ENCODE peak calls at places on chromosomes 4 and X, in ten cellular contexts. One of them, this sample, is unnamed.

GRCh38 chrX:40007746-40008705 is 89.7 kb downstream of the BCOR start:
- DNase-seq in A549: no peak
- DNase-seq in stomach: no peak
- DNase-seq in tibial nerve: no peak
- DNase-seq in ovary: no peak
- DNase-seq in GM12878: no peak
- DNase-seq in suprapubic skin: no peak
- DNase-seq in K562: no peak
- DNase-seq in sigmoid colon: no peak
- DNase-seq in HepG2: no peak
- DNase-seq in this sample: peak; percentile 26

GRCh38 chr4:29304595-29304994 is 1415.6 kb upstream of the PCDH7 start:
- DNase-seq in A549: no peak
- DNase-seq in stomach: no peak
- DNase-seq in tibial nerve: no peak
- DNase-seq in ovary: no peak
- DNase-seq in GM12878: no peak
- DNase-seq in suprapubic skin: no peak
- DNase-seq in K562: no peak
- DNase-seq in sigmoid colon: no peak
- DNase-seq in HepG2: no peak
- DNase-seq in this sample: no peak

GRCh38 chr4:174631901-174632758 is 109.8 kb upstream of the HPGD start:
- DNase-seq in A549: peak; percentile 5
- DNase-seq in stomach: no peak
- DNase-seq in tibial nerve: no peak
- DNase-seq in ovary: no peak
- DNase-seq in GM12878: no peak
- DNase-seq in suprapubic skin: no peak
- DNase-seq in K562: peak; percentile 39
- DNase-seq in sigmoid colon: no peak
- DNase-seq in HepG2: peak; percentile 20
- DNase-seq in this sample: no peak

GRCh38 chrX:20418379-20418778 is 151.7 kb upstream of the RPS6KA3 start:
- DNase-seq in A549: no peak
- DNase-seq in stomach: no peak
- DNase-seq in tibial nerve: no peak
- DNase-seq in ovary: no peak
- DNase-seq in GM12878: no peak
- DNase-seq in suprapubic skin: no peak
- DNase-seq in K562: no peak
- DNase-seq in sigmoid colon: no peak
- DNase-seq in HepG2: no peak
- DNase-seq in this sample: no peak

GRCh38 chr4:52618795-52619590 is 40.1 kb downstream of the USP46 start:
- DNase-seq in A549: no peak
- DNase-seq in stomach: no peak
- DNase-seq in tibial nerve: no peak
- DNase-seq in ovary: no peak
- DNase-seq in GM12878: no peak
- DNase-seq in suprapubic skin: no peak
- DNase-seq in K562: no peak
- DNase-seq in sigmoid colon: no peak
- DNase-seq in HepG2: no peak
- DNase-seq in this sample: no peak

GRCh38 chrX:79036152-79036551 is 91.0 kb downstream of the P2RY10 start:
- DNase-seq in A549: no peak
- DNase-seq in stomach: no peak
- DNase-seq in tibial nerve: peak; percentile 3
- DNase-seq in ovary: no peak
- DNase-seq in GM12878: no peak
- DNase-seq in suprapubic skin: no peak
- DNase-seq in K562: no peak
- DNase-seq in sigmoid colon: no peak
- DNase-seq in HepG2: no peak
- DNase-seq in this sample: no peak

GRCh38 chr4:3310301-3311094 is 17.7 kb downstream of the RGS12 start:
- DNase-seq in A549: no peak
- DNase-seq in stomach: peak; percentile 24
- DNase-seq in tibial nerve: no peak
- DNase-seq in ovary: no peak
- DNase-seq in GM12878: no peak
- DNase-seq in suprapubic skin: no peak
- DNase-seq in K562: no peak
- DNase-seq in sigmoid colon: no peak
- DNase-seq in HepG2: no peak
- DNase-seq in this sample: peak; percentile 46

GRCh38 chr4:55635760-55636621 is at the start of gene NMU:
- DNase-seq in A549: no peak
- DNase-seq in stomach: peak; percentile 61
- DNase-seq in tibial nerve: no peak
- DNase-seq in ovary: peak; percentile 31
- DNase-seq in GM12878: no peak
- DNase-seq in suprapubic skin: no peak
- DNase-seq in K562: peak; percentile 76
- DNase-seq in sigmoid colon: no peak
- DNase-seq in HepG2: peak; percentile 13
- DNase-seq in this sample: peak; percentile 66

GRCh38 chr4:64581422-64581821 is 172.2 kb upstream of the TECRL start:
- DNase-seq in A549: no peak
- DNase-seq in stomach: no peak
- DNase-seq in tibial nerve: no peak
- DNase-seq in ovary: no peak
- DNase-seq in GM12878: no peak
- DNase-seq in suprapubic skin: no peak
- DNase-seq in K562: no peak
- DNase-seq in sigmoid colon: no peak
- DNase-seq in HepG2: no peak
- DNase-seq in this sample: no peak

GRCh38 chrX:149504226-149504914 is 736 bp downstream of the IDS start:
- DNase-seq in A549: peak; percentile 36
- DNase-seq in stomach: no peak
- DNase-seq in tibial nerve: no peak
- DNase-seq in ovary: no peak
- DNase-seq in GM12878: no peak
- DNase-seq in suprapubic skin: no peak
- DNase-seq in K562: peak; percentile 37
- DNase-seq in sigmoid colon: no peak
- DNase-seq in HepG2: no peak
- DNase-seq in this sample: no peak

GRCh38 chrX:132025085-132025484 is 2.0 kb downstream of the STK26 start:
- DNase-seq in A549: no peak
- DNase-seq in stomach: no peak
- DNase-seq in tibial nerve: no peak
- DNase-seq in ovary: no peak
- DNase-seq in GM12878: no peak
- DNase-seq in suprapubic skin: no peak
- DNase-seq in K562: no peak
- DNase-seq in sigmoid colon: no peak
- DNase-seq in HepG2: peak; percentile 3
- DNase-seq in this sample: no peak

GRCh38 chrX:115972717-115973116 is 197.8 kb upstream of the AGTR2 start:
- DNase-seq in A549: no peak
- DNase-seq in stomach: no peak
- DNase-seq in tibial nerve: no peak
- DNase-seq in ovary: no peak
- DNase-seq in GM12878: no peak
- DNase-seq in suprapubic skin: no peak
- DNase-seq in K562: no peak
- DNase-seq in sigmoid colon: no peak
- DNase-seq in HepG2: no peak
- DNase-seq in this sample: no peak

GRCh38 chr4:165512464-165512863 is 133.7 kb downstream of the CPE start:
- DNase-seq in A549: no peak
- DNase-seq in stomach: no peak
- DNase-seq in tibial nerve: no peak
- DNase-seq in ovary: no peak
- DNase-seq in GM12878: no peak
- DNase-seq in suprapubic skin: no peak
- DNase-seq in K562: no peak
- DNase-seq in sigmoid colon: no peak
- DNase-seq in HepG2: no peak
- DNase-seq in this sample: no peak

DNA sequence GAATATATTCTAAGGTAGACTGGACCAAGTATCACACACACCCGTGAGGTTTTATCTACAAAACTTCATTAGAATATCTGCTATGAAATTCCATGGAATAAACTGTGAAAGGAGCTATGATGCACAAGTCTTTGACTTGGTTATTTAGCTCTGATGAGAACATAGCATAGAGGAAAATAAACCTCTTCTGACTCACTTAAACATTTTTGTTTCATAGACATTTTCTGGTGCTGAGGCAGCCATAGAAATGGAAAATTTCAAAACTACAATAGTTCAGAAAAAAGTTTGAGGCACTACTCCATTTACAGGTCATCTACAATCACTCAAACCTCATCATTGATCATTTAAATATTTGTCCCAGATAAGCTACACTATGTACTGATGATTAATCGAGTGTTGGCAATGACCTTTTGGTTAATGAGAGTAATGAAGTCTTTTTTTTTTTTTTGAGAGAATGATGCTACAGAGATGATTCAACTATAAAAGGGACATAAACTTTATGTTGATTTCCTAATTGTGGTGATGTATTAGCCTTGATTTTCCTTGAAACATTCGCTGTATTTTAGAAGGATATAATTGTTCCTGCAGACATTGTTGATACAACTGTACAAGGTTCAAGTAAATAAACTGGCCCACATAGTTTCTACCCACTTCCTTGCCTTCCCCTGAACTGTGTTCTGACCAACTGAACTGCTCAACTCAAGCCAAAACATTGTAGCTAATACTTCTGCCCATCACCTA is 77.5 kb downstream of the AREG start:
- DNase-seq in A549: no peak
- DNase-seq in stomach: no peak
- DNase-seq in tibial nerve: no peak
- DNase-seq in ovary: no peak
- DNase-seq in GM12878: no peak
- DNase-seq in suprapubic skin: no peak
- DNase-seq in K562: no peak
- DNase-seq in sigmoid colon: no peak
- DNase-seq in HepG2: no peak
- DNase-seq in this sample: no peak
- H3K27ac ChIP-seq in A549: no peak overlapping the region
- H3K27ac ChIP-seq in stomach: no peak overlapping the region
- H3K27ac ChIP-seq in tibial nerve: no peak overlapping the region
- H3K27ac ChIP-seq in ovary: no peak overlapping the region
- H3K27ac ChIP-seq in GM12878: no peak overlapping the region
- H3K27ac ChIP-seq in suprapubic skin: no peak overlapping the region
- H3K27ac ChIP-seq in K562: no peak overlapping the region
- H3K27ac ChIP-seq in sigmoid colon: no peak overlapping the region
- H3K27ac ChIP-seq in HepG2: no peak overlapping the region
- H3K27ac ChIP-seq in this sample: no peak overlapping the region

DNA sequence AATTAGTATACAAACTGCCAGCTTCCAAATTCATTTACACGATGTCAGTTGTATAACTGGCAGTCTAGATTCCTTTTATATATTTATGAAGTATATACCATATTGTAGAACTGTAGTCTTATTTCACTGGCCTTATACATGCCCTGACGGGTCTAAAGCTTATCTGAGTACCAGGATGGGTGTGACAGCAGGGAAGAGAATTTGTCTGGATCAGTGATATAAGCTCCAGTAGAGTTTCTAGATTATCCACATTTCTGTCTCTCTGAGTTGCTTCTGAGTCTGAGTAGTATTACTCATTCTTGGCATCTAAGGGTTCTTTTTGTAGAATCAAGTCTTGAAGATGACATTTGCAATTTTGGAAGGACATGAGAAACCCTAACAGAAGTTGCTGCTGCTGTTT is 101.3 kb downstream of the RPA4 start:
- DNase-seq in A549: no peak
- DNase-seq in stomach: no peak
- DNase-seq in tibial nerve: no peak
- DNase-seq in ovary: no peak
- DNase-seq in GM12878: no peak
- DNase-seq in suprapubic skin: no peak
- DNase-seq in K562: no peak
- DNase-seq in sigmoid colon: no peak
- DNase-seq in HepG2: no peak
- DNase-seq in this sample: no peak
- H3K4me1 ChIP-seq in A549: no peaks in the 10 kb centered on the region
- H3K4me1 ChIP-seq in stomach: no peaks in the 10 kb centered on the region
- H3K4me1 ChIP-seq in tibial nerve: no peaks in the 10 kb centered on the region
- H3K4me1 ChIP-seq in ovary: no peaks in the 10 kb centered on the region
- H3K4me1 ChIP-seq in GM12878: no peaks in the 10 kb centered on the region
- H3K4me1 ChIP-seq in suprapubic skin: no peaks in the 10 kb centered on the region
- H3K4me1 ChIP-seq in K562: no peaks in the 10 kb centered on the region
- H3K4me1 ChIP-seq in sigmoid colon: no peaks in the 10 kb centered on the region
- H3K4me1 ChIP-seq in HepG2: no peaks in the 10 kb centered on the region
- H3K4me1 ChIP-seq in this sample: no peaks in the 10 kb centered on the region

GRCh38 chr4:26192921-26193894 is 127.6 kb upstream of the RBPJ start:
- DNase-seq in A549: no peak
- DNase-seq in stomach: no peak
- DNase-seq in tibial nerve: no peak
- DNase-seq in ovary: no peak
- DNase-seq in GM12878: no peak
- DNase-seq in suprapubic skin: no peak
- DNase-seq in K562: no peak
- DNase-seq in sigmoid colon: no peak
- DNase-seq in HepG2: no peak
- DNase-seq in this sample: no peak
- TF ChIP-seq EP300 in A549: no peak
- TF ChIP-seq EP300 in stomach: no peak
- TF ChIP-seq EP300 in tibial nerve: no peak
- TF ChIP-seq EP300 in ovary: no peak
- TF ChIP-seq EP300 in GM12878: peak; percentile 73
- TF ChIP-seq EP300 in suprapubic skin: no peak
- TF ChIP-seq EP300 in K562: no peak
- TF ChIP-seq EP300 in sigmoid colon: no peak
- TF ChIP-seq EP300 in HepG2: no peak
- TF ChIP-seq EP300 in this sample: no peak

DNA sequence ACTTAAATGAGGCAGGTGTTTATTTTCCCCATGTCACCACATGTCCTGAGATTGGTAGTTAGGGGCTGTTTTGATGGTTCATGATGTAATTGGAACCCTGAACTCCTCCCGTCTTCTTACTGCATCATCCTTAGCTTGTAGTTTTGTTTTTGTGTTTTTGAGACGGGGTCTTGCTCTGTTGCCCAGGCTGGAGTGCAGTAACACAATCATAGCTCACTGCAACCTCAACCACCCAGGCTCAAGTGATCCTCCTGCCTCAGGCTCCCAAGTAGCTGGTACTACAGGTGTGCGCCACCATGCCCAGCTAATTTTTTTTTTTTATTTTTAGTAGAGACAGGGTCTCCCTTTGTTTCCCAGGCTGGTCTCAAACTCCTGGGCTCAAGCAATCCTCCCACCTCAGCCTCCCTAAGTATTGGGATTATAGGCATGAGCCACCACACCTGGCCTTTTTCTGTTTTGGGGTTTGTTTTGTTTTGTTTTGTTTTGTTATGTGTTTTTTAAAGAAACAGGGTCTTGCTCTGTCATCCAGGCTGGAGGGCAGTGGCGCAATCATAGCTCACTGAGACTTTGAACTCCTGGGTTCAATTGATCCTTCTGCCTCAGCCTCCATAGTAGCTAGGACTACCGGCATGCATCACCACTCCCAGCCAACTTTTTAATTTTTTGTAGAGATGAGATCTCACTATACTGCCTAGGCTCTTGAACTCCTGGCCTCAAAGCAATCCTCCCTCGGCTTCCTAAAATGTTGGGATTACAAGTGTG is 76.4 kb downstream of the SNX25 start:
- DNase-seq in A549: no peak
- DNase-seq in stomach: no peak
- DNase-seq in tibial nerve: no peak
- DNase-seq in ovary: no peak
- DNase-seq in GM12878: no peak
- DNase-seq in suprapubic skin: no peak
- DNase-seq in K562: no peak
- DNase-seq in sigmoid colon: no peak
- DNase-seq in HepG2: no peak
- DNase-seq in this sample: no peak
- H3K27ac ChIP-seq in A549: no peak overlapping the region
- H3K27ac ChIP-seq in stomach: no peak overlapping the region
- H3K27ac ChIP-seq in tibial nerve: no peak overlapping the region
- H3K27ac ChIP-seq in ovary: no peak overlapping the region
- H3K27ac ChIP-seq in GM12878: no peak overlapping the region
- H3K27ac ChIP-seq in suprapubic skin: no peak overlapping the region
- H3K27ac ChIP-seq in K562: no peak overlapping the region
- H3K27ac ChIP-seq in sigmoid colon: no peak overlapping the region
- H3K27ac ChIP-seq in HepG2: no peak overlapping the region
- H3K27ac ChIP-seq in this sample: peak overlapping the region; percentile 20

This sample was measured in upper lobe of left lung.